ENCODE peak calls at places on chromosomes 1 and 21, in eight cellular contexts. R, F, T, A, Z, S, J and Q are unnamed samples.

GRCh38 chr21:26835027-26835713 is 10.0 kb downstream of the ADAMTS1 start:
- DNase-seq in T (no peak), Z (no peak), A (no peak), J (no peak), R (no peak), F (peak; percentile 71), S (no peak), Q (no peak)

GRCh38 chr1:28521502-28522164 is 15.8 kb downstream of the RCC1 start:
- DNase-seq in R (no peak), J (no peak), T (no peak), S (no peak), A (no peak), Z (no peak), F (peak; percentile 4), Q (no peak)

GRCh38 chr1:38651669-38652068 is 207.9 kb downstream of the RRAGC start:
- DNase-seq in T (no peak), R (no peak), Z (no peak), S (no peak), J (no peak), F (no peak), A (no peak), Q (no peak)

GRCh38 chr1:56054959-56055358 is 524.4 kb downstream of the PLPP3 start:
- DNase-seq in F (no peak), Z (no peak), S (no peak), J (no peak), R (no peak), A (no peak), T (no peak), Q (no peak)

GRCh38 chr1:63323866-63324778 is 1.8 kb downstream of the FOXD3 start:
- DNase-seq in S (no peak), A (no peak), Z (no peak), F (no peak), R (peak; percentile 80), T (no peak), J (no peak), Q (no peak)

GRCh38 chr1:170857955-170858354 is 77.4 kb upstream of the MROH9 start:
- DNase-seq in A (no peak), T (no peak), F (no peak), R (no peak), J (no peak), Z (no peak), S (no peak), Q (no peak)

GRCh38 chr1:86207323-86207722 is 50.8 kb upstream of the COL24A1 start:
- DNase-seq in S (no peak), R (no peak), A (no peak), Z (no peak), F (peak; percentile 72), T (no peak), J (peak; percentile 8), Q (no peak)

GRCh38 chr1:204495078-204495753 is 611 bp upstream of the PIK3C2B start:
- DNase-seq in A (no peak), Z (no peak), R (no peak), T (no peak), S (no peak), J (no peak), F (peak; percentile 34), Q (no peak)

GRCh38 chr1:239997515-239998311 is 94.0 kb upstream of the FMN2 start:
- DNase-seq in F (no peak), J (no peak), S (peak; percentile 43), T (no peak), A (no peak), Z (no peak), R (peak; percentile 84), Q (no peak)

GRCh38 chr1:223813645-223814044 is 32.1 kb downstream of the TP53BP2 start:
- DNase-seq in J (no peak), T (no peak), Z (no peak), R (no peak), S (no peak), A (no peak), F (no peak), Q (no peak)

GRCh38 chr1:68047659-68048026 is 2.8 kb downstream of the DIRAS3 start:
- DNase-seq in R (no peak), Z (no peak), J (no peak), A (no peak), S (no peak), F (no peak), T (no peak), Q (no peak)

GRCh38 chr1:98674075-98674781 is 12.7 kb downstream of the SNX7 start:
- DNase-seq in R (no peak), A (no peak), S (no peak), Z (no peak), T (no peak), F (no peak), J (no peak), Q (no peak)

DNA sequence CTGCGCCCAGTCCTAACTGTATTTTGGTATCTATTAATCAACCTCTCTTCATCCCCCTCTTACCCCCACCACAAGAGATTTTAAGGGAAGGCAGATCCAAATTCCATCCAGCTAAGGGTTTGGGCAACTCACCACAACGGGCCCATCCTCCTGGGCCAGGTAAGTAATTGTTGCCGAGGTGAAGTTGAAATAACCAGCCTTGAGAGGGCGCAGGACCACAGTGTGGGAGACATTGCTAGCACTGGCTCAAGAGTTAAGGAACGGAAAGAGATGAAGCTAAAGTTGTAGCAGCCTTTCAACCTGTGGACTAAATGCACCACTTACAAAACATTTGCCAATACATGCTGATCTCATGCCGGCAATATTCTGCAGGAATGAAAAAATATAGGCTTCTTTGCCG is 5.9 kb downstream of the SSR2 start:
- DNase-seq in J (no peak), Z (no peak), A (no peak), S (no peak), R (no peak), T (no peak), F (no peak), Q (no peak)
- H3K4me1 ChIP-seq in J (peaks cover 7% of the 10 kb centered on the region), Z (no peaks in the 10 kb centered on the region), A (peaks cover 3% of the 10 kb centered on the region), S (peaks cover 8% of the 10 kb centered on the region), R (peaks cover 7% of the 10 kb centered on the region), T (peaks cover 12% of the 10 kb centered on the region), F (peaks cover 4% of the 10 kb centered on the region), Q (peaks cover 11% of the 10 kb centered on the region)

DNA sequence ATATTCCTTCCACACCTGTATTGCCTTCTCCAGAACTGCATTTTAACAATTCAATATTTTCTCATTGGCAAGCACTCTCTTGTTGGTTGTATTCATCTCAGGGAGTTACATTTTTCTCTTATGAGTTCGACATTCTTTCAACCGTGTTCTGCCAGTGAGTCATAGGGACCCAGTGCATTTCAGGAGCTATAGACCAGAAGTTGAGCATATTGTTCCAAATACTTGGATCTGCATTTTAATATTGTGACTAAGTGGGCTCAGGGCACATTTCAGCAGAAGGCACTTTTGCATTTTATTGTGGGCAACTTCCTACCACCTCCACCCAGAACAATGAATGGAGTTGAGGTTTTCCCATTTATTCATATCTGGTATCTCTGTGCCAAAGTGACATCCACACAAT is 132.8 kb downstream of the TNFSF18 start:
- DNase-seq in R (no peak), S (peak; percentile 80), T (no peak), A (no peak), Z (no peak), J (no peak), F (peak; percentile 100), Q (no peak)
- H3K4me1 ChIP-seq in R (peaks cover 13% of the 10 kb centered on the region), S (peaks cover 47% of the 10 kb centered on the region), T (peaks cover 23% of the 10 kb centered on the region), A (peaks cover 8% of the 10 kb centered on the region), Z (no peaks in the 10 kb centered on the region), J (no peaks in the 10 kb centered on the region), F (peaks cover 63% of the 10 kb centered on the region), Q (peaks cover 9% of the 10 kb centered on the region)

DNA sequence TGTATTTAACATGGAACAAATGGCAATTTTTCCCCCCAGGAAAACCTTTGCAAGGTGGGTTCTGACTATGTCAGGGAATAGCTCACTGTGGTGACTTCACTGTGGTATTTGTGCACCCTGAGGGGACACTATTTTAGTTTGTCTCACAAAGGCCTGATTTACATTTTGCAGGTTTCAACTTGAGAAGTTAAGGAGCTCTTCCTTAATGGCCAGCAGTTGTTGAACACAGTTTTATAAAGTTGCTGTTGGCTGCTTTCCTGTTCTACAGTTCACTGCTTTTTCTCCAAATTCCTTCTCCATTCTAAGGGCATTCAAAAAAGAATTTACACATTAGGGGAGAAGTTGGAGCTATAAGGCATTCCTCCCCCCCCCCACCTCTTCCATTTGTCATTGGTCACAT is 4.6 kb downstream of the LAMC1 start:
- DNase-seq in F (no peak), R (no peak), Z (no peak), A (no peak), J (no peak), T (no peak), S (no peak), Q (no peak)
- H3K4me1 ChIP-seq in F (peaks cover 64% of the 10 kb centered on the region), R (no peaks in the 10 kb centered on the region), Z (peaks cover 6% of the 10 kb centered on the region), A (peaks cover 63% of the 10 kb centered on the region), J (peaks cover 43% of the 10 kb centered on the region), T (peaks cover 37% of the 10 kb centered on the region), S (peaks cover 78% of the 10 kb centered on the region), Q (peaks cover 35% of the 10 kb centered on the region)

GRCh38 chr1:221723918-221724263 is 18.0 kb downstream of the DUSP10 start:
- DNase-seq in Z (no peak), J (no peak), S (no peak), F (no peak), R (no peak), T (no peak), A (no peak), Q (no peak)

GRCh38 chr1:221722254-221723017 is 19.5 kb downstream of the DUSP10 start:
- DNase-seq in J (no peak), F (no peak), A (no peak), Z (no peak), S (no peak), R (no peak), T (no peak), Q (no peak)

GRCh38 chr1:221725683-221726330 is 16.1 kb downstream of the DUSP10 start:
- DNase-seq in R (no peak), T (no peak), F (peak; percentile 82), A (no peak), J (no peak), S (no peak), Z (no peak), Q (no peak)

GRCh38 chr1:221724931-221725605 is 16.8 kb downstream of the DUSP10 start:
- DNase-seq in R (peak; percentile 84), F (peak; percentile 50), T (peak; percentile 67), J (peak; percentile 38), Z (no peak), S (no peak), A (no peak), Q (no peak)

DNA sequence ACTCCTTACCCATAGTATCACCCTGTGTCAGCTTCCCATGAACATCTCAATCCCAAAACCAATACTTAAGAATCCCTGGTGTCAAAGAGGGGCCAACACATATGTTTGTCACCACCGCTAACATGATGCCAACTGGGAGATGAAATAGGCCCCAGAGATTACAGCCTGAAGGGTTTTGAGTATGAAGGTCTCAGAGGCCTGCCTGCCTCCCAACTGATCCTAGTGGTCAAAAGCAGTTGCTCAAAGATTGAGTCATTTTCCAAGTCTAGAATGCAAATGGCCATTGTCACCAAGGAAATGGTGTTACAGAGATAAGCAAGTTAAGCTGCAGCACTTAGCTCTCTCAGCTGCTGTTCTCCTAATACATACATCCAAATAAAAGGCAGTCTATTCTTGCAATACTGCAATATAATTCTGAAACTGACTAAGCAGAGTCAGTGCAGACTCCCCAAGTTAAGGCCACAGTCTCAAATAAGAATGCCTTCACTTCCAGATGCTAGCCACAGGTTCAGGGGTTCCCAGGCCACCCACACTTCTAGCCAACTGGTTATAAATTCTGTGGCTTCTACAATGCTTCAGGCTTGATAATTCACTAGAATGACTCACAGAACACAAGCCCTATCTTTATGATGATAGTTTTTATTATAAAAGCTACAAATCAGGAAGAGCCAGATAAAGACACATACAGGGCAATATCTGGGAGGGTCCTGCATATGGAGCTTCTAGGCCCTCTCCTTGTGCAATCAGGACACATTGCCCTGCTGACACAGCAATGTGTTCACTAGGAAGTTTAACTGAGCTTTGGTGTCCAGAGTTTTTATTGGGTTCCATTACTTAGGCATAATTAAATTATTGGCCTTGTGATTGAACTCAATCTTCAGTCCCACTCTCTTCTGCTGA is 18.6 kb downstream of the DUSP10 start:
- DNase-seq in R (no peak), T (no peak), F (no peak), J (no peak), Z (no peak), S (no peak), A (no peak), Q (no peak)
- H3K4me1 ChIP-seq in R (peaks cover 11% of the 10 kb centered on the region), T (peaks cover 29% of the 10 kb centered on the region), F (peaks cover 29% of the 10 kb centered on the region), J (peaks cover under 1% of the 10 kb centered on the region), Z (peaks cover 29% of the 10 kb centered on the region), S (peaks cover 35% of the 10 kb centered on the region), A (peaks cover 41% of the 10 kb centered on the region), Q (peaks cover 39% of the 10 kb centered on the region)

GRCh38 chr1:32759521-32759980 is 57.0 kb upstream of the SYNC start:
- DNase-seq in Z (no peak), F (peak; percentile 92), S (no peak), J (no peak), T (no peak), R (peak; percentile 79), A (no peak), Q (no peak)
- H3K4me1 ChIP-seq in Z (no peaks in the 10 kb centered on the region), F (peaks cover 72% of the 10 kb centered on the region), S (peaks cover 88% of the 10 kb centered on the region), J (peaks cover 12% of the 10 kb centered on the region), T (peaks cover 38% of the 10 kb centered on the region), R (peaks cover 8% of the 10 kb centered on the region), A (peaks cover 86% of the 10 kb centered on the region), Q (peaks cover 10% of the 10 kb centered on the region)